ENCODE peak calls at places on chromosomes 13 and 19, in six cellular contexts. X is GM23248, J is SK-N-SH, Y is MM.1S, U is HCT116, R is PC-3. G is an unnamed sample.

GRCh38 chr19:572891-573825 is 762 bp downstream of the BSG start:
- DNase-seq in U (no peak), J (peak; percentile 69), Y (peak; percentile 28), R (peak; percentile 47), X (peak; percentile 82), G (peak; percentile 59)

GRCh38 chr13:27168870-27169525 is 2.6 kb downstream of the USP12 start:
- DNase-seq in X (peak; percentile 42), Y (no peak), R (peak; percentile 29), U (no peak), J (no peak), G (no peak)

GRCh38 chr13:79312456-79312855 is 93.6 kb downstream of the RBM26 start:
- DNase-seq in Y (no peak), R (no peak), X (peak; percentile 8), U (no peak), J (no peak), G (no peak)

GRCh38 chr19:10104665-10105221 is 1.4 kb upstream of the PPAN start:
- DNase-seq in X (no peak), Y (no peak), J (no peak), R (no peak), U (no peak), G (peak; percentile 66)

GRCh38 chr13:40476175-40476958 is 190.1 kb downstream of the FOXO1 start:
- DNase-seq in Y (no peak), R (peak; percentile 18), U (no peak), X (peak; percentile 46), J (no peak), G (no peak)

GRCh38 chr19:57191141-57192063 is at the start of gene ZNF264:
- DNase-seq in U (peak; percentile 75), J (peak; percentile 93), Y (peak; percentile 63), X (peak; percentile 96), R (peak; percentile 88), G (peak; percentile 98)

GRCh38 chr13:30792257-30793000 is 57.1 kb downstream of the ALOX5AP start:
- DNase-seq in Y (no peak), R (peak; percentile 91), U (peak; percentile 47), X (peak; percentile 98), J (peak; percentile 75), G (no peak)

GRCh38 chr13:25494708-25495411 is 123.1 kb downstream of the ATP8A2 start:
- DNase-seq in U (no peak), X (no peak), Y (no peak), R (no peak), J (no peak), G (peak; percentile 37)

GRCh38 chr13:80141114-80141849 is 199.6 kb downstream of the SPRY2 start:
- DNase-seq in J (no peak), Y (no peak), X (peak; percentile 75), R (no peak), U (no peak), G (no peak)

GRCh38 chr13:46679369-46680180 is 117.4 kb downstream of the ESD start:
- DNase-seq in X (peak; percentile 87), Y (peak; percentile 76), U (no peak), J (peak; percentile 64), R (no peak), G (no peak)
- H2AFZ ChIP-seq in X (peak overlapping the region; percentile 60), Y (peak overlapping the region; percentile 63), U (no peak overlapping the region), J (peak overlapping the region; percentile 34), R (no peak overlapping the region), G (no peak overlapping the region)

DNA sequence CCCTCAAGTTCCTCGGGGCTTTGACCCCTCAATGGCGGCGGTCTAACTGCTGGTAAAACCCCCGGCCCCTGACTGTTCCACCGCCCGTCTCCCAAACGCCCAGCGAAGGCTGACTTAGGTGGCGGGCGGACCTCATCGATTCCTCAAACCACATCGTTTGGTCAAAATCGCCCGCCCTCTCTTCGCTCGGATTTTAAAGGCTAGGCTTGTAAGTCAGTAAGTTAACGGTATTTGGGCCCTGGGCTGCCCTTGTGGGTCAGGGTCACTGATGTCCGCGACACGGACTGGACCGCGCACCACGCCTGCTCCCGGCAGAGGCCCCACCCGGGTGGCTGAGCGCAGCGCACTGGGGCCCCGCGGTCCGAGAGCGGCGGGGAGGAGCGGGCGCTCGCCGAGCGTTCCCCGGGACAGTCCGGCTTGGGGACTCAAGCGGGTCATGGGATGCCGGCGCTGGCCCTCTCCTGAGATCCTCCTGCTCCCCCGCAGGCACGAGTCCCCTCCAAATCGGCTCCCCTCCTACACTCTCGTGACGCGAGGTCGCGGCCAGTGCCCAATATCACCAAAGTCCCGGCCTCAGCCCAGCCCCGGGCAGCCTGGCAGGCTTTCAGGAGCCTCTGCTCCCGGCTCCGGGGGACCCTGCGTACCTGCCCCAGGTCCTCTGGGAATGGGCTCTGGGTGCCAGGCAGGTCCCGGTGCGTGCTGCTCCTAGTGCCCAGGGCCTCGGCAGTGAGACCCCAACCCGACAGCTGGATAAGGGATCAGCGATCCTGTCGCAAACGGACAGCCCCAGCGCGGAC is 990 bp downstream of the FLT1 start:
- DNase-seq in J (peak; percentile 28), Y (no peak), X (peak; percentile 51), R (no peak), U (no peak), G (no peak)
- H3K9ac ChIP-seq in J (no peak overlapping the region), Y (no peak overlapping the region), X (peak overlapping the region; percentile 52), R (no peak overlapping the region), U (no peak overlapping the region), G (no peak overlapping the region)

DNA sequence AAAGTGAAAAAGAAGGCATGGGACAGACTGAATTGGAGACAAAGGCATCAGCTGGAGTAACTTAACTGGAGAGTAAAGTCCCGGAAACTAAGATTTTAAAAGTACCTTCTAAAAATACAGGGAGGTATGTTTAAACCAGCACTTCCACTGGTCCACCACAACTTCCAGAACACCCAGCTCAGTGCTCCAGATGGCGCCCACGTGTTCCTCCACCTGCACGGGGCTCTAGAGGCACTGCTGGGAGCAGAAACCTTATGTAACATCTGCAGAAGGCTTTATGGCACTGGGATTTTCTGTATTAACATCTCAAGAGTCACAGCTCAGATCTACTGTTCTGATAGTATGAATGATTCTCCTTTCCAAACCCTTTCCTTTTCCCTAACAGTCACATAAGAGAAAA is 252.1 kb downstream of the DCLK1 start:
- DNase-seq in R (no peak), X (no peak), Y (peak; percentile 28), U (no peak), J (no peak), G (no peak)
- H3K9me2 ChIP-seq in R (no peaks in the 10 kb centered on the region), X (no peaks in the 10 kb centered on the region), Y (no peaks in the 10 kb centered on the region), U (no peaks in the 10 kb centered on the region), J (no peaks in the 10 kb centered on the region), G (no peaks in the 10 kb centered on the region)

GRCh38 chr13:66154981-66155380 is 1075.2 kb downstream of the PCDH9 start:
- DNase-seq in Y (no peak), X (no peak), U (no peak), J (no peak), R (no peak), G (no peak)
- H2AFZ ChIP-seq in Y (no peak overlapping the region), X (no peak overlapping the region), U (no peak overlapping the region), J (peak overlapping the region; percentile 60), R (no peak overlapping the region), G (no peak overlapping the region)

DNA sequence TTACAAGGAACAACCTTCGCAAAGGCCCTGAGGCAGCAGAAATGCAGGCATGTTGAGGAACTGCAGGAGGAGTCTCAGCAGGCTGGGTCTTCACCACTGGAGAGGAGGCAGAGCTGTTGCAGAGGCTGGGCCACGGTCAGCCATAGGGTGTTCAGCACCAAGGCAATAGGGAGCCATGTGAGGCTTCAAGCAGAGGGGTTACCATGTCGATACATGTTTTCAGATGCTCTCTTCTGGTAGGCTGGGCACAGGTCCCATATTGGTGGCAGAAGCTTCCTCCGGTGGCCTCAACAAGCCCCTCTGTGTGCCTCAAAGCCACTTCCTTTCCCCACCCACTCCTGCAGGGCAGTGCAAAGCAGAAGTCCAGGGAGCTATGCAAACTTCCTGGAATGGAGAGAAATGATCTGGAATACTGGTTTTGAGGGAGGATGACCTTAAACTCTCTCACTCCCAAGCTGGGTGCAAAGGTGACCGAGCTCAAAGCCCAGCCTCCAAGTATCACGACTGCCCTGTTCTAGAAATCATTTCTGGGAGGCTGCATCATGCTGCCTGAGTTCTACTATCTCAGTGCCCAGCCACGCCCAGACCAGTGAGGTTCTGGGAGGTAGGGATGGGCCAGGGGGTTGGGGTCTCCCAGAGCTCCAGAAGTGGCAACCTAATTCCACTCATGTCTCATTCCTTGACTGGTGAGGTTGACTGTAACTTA is at the start of gene FUT6:
- DNase-seq in Y (no peak), R (no peak), U (no peak), J (peak; percentile 11), X (no peak), G (no peak)
- H3K9ac ChIP-seq in Y (no peak within 1 kb of the TSS), R (no peak within 1 kb of the TSS), U (no peak within 1 kb of the TSS), J (no peak within 1 kb of the TSS), X (no peak within 1 kb of the TSS), G (no peak within 1 kb of the TSS)

GRCh38 chr19:31408460-31409124 is 59.4 kb upstream of the TSHZ3 start:
- DNase-seq in R (peak; percentile 36), Y (no peak), U (no peak), J (no peak), X (peak; percentile 90), G (no peak)
- H3K9me2 ChIP-seq in R (no peaks in the 10 kb centered on the region), Y (no peaks in the 10 kb centered on the region), U (no peaks in the 10 kb centered on the region), J (no peaks in the 10 kb centered on the region), X (no peaks in the 10 kb centered on the region), G (no peaks in the 10 kb centered on the region)

GRCh38 chr19:48636859-48637448 is at the start of gene DBP:
- DNase-seq in X (peak; percentile 71), J (peak; percentile 61), U (no peak), R (peak; percentile 49), Y (no peak), G (no peak)
- H2AFZ ChIP-seq in X (peak within 1 kb of the TSS; percentile 80), J (peak within 1 kb of the TSS; percentile 89), U (no peak within 1 kb of the TSS), R (peak within 1 kb of the TSS; percentile 94), Y (peak within 1 kb of the TSS; percentile 84), G (peak within 1 kb of the TSS; percentile 91)

DNA sequence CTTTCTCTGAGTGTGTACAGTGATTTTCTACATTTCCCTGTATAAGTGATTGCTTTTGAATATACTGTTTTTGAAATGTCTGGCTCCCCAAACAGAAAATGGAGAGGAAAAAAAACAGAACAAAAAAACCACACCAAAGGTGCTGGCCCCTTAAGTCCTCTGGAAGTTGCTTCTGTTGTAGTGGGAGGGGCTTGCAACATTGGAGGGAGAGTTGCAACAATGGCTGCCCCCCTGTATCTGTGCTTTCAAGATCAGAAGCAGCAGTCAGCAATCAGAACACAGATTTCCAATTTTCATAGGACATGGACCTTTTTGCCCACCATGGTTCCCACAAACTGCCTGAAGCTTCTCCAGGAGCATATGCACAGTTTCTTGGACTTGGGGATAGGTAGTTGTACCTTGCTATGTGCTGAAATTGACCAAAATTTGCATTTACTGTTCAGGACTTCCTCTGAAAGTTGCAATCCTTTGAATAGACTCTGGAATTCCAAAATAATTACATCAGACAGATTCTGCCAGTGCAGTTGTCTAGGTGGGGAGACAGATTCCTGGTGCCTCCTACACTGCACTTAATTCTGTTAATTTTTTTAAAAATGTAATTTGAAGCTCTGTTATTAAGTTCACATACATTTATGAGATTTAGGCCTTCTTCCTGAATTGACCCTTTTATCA is 13.8 kb downstream of the BIVM start:
- DNase-seq in R (no peak), J (no peak), U (no peak), Y (no peak), X (peak; percentile 44), G (no peak)
- H3K9ac ChIP-seq in R (no peak overlapping the region), J (no peak overlapping the region), U (no peak overlapping the region), Y (no peak overlapping the region), X (peak overlapping the region; percentile 13), G (no peak overlapping the region)